ENCODE peak calls at places on chromosome 5, in ten cellular contexts. I, P, R, J, B, D, U, W, G and K are unnamed samples. For H3K9me3 and H3K4me1, the result is how much of the 10 kb centered on the place peaks cover.

GRCh38 chr5:149240354-149240998 is 31.2 kb upstream of the AFAP1L1 start:
- DNase-seq in I (no peak), P (peak), R (peak), J (no peak), B (no peak), D (no peak), U (no peak), W (no peak), G (no peak), K (no peak)

GRCh38 chr5:134018154-134018985 is 13.6 kb upstream of the VDAC1 start:
- DNase-seq in I (no peak), P (peak), R (peak), J (peak), B (no peak), D (peak), U (peak), W (no peak), G (peak), K (no peak)

GRCh38 chr5:21154526-21154925 is 1166.5 kb upstream of the CDH18 start:
- DNase-seq in I (no peak), P (no peak), R (no peak), J (no peak), B (no peak), D (no peak), U (no peak), W (peak), G (no peak), K (no peak)

GRCh38 chr5:53545744-53546143 is 14.7 kb upstream of the NDUFS4 start:
- DNase-seq in I (peak), P (no peak), R (no peak), J (no peak), B (no peak), D (no peak), U (no peak), W (no peak), G (no peak), K (no peak)

GRCh38 chr5:123099514-123100151 is 10.6 kb downstream of the PRDM6 start:
- DNase-seq in I (peak), P (no peak), R (no peak), J (no peak), B (no peak), D (no peak), U (no peak), W (no peak), G (peak), K (no peak)

GRCh38 chr5:37005946-37006540 is 129.5 kb downstream of the NIPBL start:
- DNase-seq in I (no peak), P (no peak), R (no peak), J (peak), B (no peak), D (no peak), U (no peak), W (peak), G (no peak), K (peak)

GRCh38 chr5:59500014-59500413 is 393.5 kb downstream of the PDE4D start:
- DNase-seq in I (no peak), P (no peak), R (no peak), J (no peak), B (no peak), D (no peak), U (no peak), W (peak), G (no peak), K (no peak)

GRCh38 chr5:138760448-138761110 is 7.4 kb downstream of the CTNNA1 start:
- DNase-seq in I (no peak), P (no peak), R (no peak), J (no peak), B (no peak), D (no peak), U (no peak), W (no peak), G (no peak), K (no peak)

GRCh38 chr5:134555223-134555790 is 29.8 kb downstream of the JADE2 start:
- DNase-seq in I (no peak), P (no peak), R (no peak), J (no peak), B (no peak), D (no peak), U (no peak), W (no peak), G (no peak), K (no peak)

GRCh38 chr5:93461751-93462150 is 119.3 kb downstream of the NR2F1-AS1 start:
- DNase-seq in I (no peak), P (no peak), R (no peak), J (no peak), B (no peak), D (no peak), U (no peak), W (peak), G (no peak), K (no peak)

GRCh38 chr5:127988149-127988755 is 95.3 kb upstream of the SLC12A2 start:
- DNase-seq in I (no peak), P (no peak), R (no peak), J (peak), B (no peak), D (peak), U (no peak), W (peak), G (no peak), K (peak)

GRCh38 chr5:71576241-71576640 is 10.9 kb upstream of the MCCC2 start:
- DNase-seq in I (no peak), P (no peak), R (no peak), J (no peak), B (no peak), D (no peak), U (no peak), W (no peak), G (no peak), K (no peak)

GRCh38 chr5:179832039-179832745 is 11.5 kb downstream of the SQSTM1 start:
- DNase-seq in I (no peak), P (no peak), R (no peak), J (no peak), B (no peak), D (no peak), U (no peak), W (no peak), G (no peak), K (no peak)

GRCh38 chr5:113221294-113222176 is 213.3 kb downstream of the TSSK1B start:
- DNase-seq in I (no peak), P (no peak), R (no peak), J (peak), B (no peak), D (no peak), U (no peak), W (no peak), G (no peak), K (no peak)

GRCh38 chr5:424259-425110 is 18.5 kb upstream of the EXOC3 start:
- DNase-seq in I (no peak), P (no peak), R (no peak), J (no peak), B (no peak), D (no peak), U (no peak), W (no peak), G (peak), K (no peak)

GRCh38 chr5:115313052-115313451 is 16.6 kb upstream of the CCDC112 start:
- DNase-seq in I (no peak), P (no peak), R (no peak), J (no peak), B (no peak), D (no peak), U (no peak), W (no peak), G (no peak), K (no peak)

GRCh38 chr5:106092455-106092854 is 1578.3 kb downstream of the EFNA5 start:
- DNase-seq in I (no peak), P (no peak), R (no peak), J (no peak), B (no peak), D (no peak), U (no peak), W (no peak), G (no peak), K (no peak)

GRCh38 chr5:102911973-102912372 is 156.9 kb downstream of the PAM start:
- DNase-seq in I (no peak), P (no peak), R (no peak), J (peak), B (no peak), D (no peak), U (no peak), W (peak), G (no peak), K (peak)

GRCh38 chr5:111070272-111071134 is 1.0 kb upstream of the TSLP start:
- DNase-seq in I (peak), P (no peak), R (peak), J (peak), B (no peak), D (no peak), U (peak), W (no peak), G (peak), K (no peak)

GRCh38 chr5:95620870-95621838 is 1.3 kb downstream of the GPR150 start:
- DNase-seq in I (peak), P (peak), R (peak), J (peak), B (no peak), D (no peak), U (peak), W (no peak), G (peak), K (no peak)

GRCh38 chr5:133611357-133612020 is 852 bp downstream of the FSTL4 start:
- DNase-seq in I (peak), P (no peak), R (no peak), J (no peak), B (no peak), D (no peak), U (no peak), W (no peak), G (no peak), K (no peak)

GRCh38 chr5:169651526-169651925 is 14.5 kb downstream of the DOCK2 start:
- DNase-seq in I (no peak), P (no peak), R (no peak), J (peak), B (no peak), D (no peak), U (no peak), W (peak), G (no peak), K (no peak)

GRCh38 chr5:181159286-181160143 is 12.1 kb downstream of the OR2V2 start:
- DNase-seq in I (peak), P (peak), R (peak), J (peak), B (peak), D (peak), U (peak), W (peak), G (peak), K (peak)

GRCh38 chr5:151737421-151737820 is 21.0 kb downstream of the ATOX1 start:
- DNase-seq in I (no peak), P (no peak), R (no peak), J (peak), B (no peak), D (no peak), U (no peak), W (no peak), G (no peak), K (no peak)

GRCh38 chr5:134738963-134739661 is 764 bp downstream of the CAMLG start:
- DNase-seq in I (peak), P (peak), R (no peak), J (peak), B (peak), D (no peak), U (peak), W (peak), G (no peak), K (peak)

GRCh38 chr5:42621662-42622061 is 135.0 kb upstream of the CCDC152 start:
- DNase-seq in I (no peak), P (no peak), R (no peak), J (no peak), B (no peak), D (no peak), U (no peak), W (peak), G (no peak), K (no peak)

GRCh38 chr5:73496984-73497457 is 1.2 kb upstream of the BTF3 start:
- DNase-seq in I (peak), P (no peak), R (no peak), J (peak), B (no peak), D (no peak), U (no peak), W (peak), G (no peak), K (peak)

GRCh38 chr5:141393267-141393666 is 834 bp downstream of the PCDHGA8 start:
- DNase-seq in I (no peak), P (no peak), R (no peak), J (no peak), B (no peak), D (no peak), U (no peak), W (no peak), G (no peak), K (no peak)
- H3K9me3 ChIP-seq in I (half or more), P (under half), R (under half), J (under half), B (under half), D (under half), U (under half), W (under half), G (under half), K (under half)

GRCh38 chr5:5239191-5239590 is 99.1 kb downstream of the ADAMTS16 start:
- DNase-seq in I (no peak), P (no peak), R (no peak), J (no peak), B (no peak), D (no peak), U (no peak), W (no peak), G (no peak), K (no peak)
- H3K4me1 ChIP-seq in I (under half), P (under half), R (under half), J (under half), B (under half), D (under half), U (under half), W (under half), G (under half), K (under half)

GRCh38 chr5:64514620-64515019 is 8.8 kb downstream of the RGS7BP start:
- DNase-seq in I (no peak), P (no peak), R (no peak), J (no peak), B (no peak), D (no peak), U (no peak), W (no peak), G (no peak), K (peak)

GRCh38 chr5:64518784-64519183 is 13.0 kb downstream of the RGS7BP start:
- DNase-seq in I (no peak), P (no peak), R (no peak), J (no peak), B (no peak), D (no peak), U (no peak), W (no peak), G (no peak), K (no peak)

GRCh38 chr5:64513492-64513891 is 7.7 kb downstream of the RGS7BP start:
- DNase-seq in I (no peak), P (no peak), R (no peak), J (peak), B (no peak), D (no peak), U (no peak), W (no peak), G (no peak), K (no peak)

GRCh38 chr5:64516216-64516615 is 10.4 kb downstream of the RGS7BP start:
- DNase-seq in I (no peak), P (no peak), R (no peak), J (no peak), B (no peak), D (no peak), U (no peak), W (no peak), G (no peak), K (peak)
- H3K9me3 ChIP-seq in I (under half), P (under half), R (under half), J (under half), B (under half), D (under half), U (under half), W (under half), G (under half), K (under half)

DNA sequence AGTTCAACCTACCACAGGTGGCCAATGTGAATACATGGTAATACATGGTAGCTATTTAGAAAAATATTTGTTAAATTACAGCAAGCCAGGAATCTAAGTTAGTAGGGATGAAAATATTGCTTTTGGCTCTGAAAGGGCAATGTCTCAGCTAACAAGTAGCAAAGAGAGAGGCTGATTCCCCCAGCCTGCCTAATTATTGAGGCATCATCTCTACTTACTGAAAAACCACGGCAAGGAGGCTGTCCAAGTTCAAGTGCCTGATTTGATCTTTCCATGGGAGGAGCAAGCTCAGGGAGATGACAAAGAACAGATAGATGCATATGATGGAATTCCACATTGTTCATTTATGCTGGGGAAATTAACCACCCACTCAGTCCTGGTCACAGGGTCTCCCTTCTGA is 28.7 kb upstream of the UBTD2 start:
- DNase-seq in I (no peak), P (no peak), R (no peak), J (no peak), B (no peak), D (no peak), U (no peak), W (no peak), G (no peak), K (no peak)
- H3K4me1 ChIP-seq in I (under half), P (under half), R (under half), J (under half), B (under half), D (under half), U (under half), W (under half), G (under half), K (under half)

DNA sequence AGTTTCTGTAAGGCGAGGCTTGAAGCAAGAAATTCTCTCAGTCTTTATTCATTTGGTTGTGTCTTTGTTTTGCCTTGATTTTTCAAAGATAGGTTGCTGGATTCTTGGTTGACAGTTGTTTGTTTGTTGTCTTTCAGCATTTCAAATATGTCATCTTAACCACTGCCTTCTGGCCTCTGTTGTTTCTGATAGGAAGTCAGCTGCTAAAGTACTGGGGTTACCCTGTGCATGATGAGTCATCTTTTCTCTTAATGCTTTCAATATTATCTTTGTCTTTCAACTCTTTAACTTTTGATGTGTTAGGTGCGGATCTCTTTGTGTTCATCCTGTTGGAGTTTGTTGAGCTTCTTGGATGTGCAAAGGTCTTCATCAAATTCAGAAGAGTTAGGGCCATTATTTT is 1571.3 kb downstream of the MAT2B start:
- DNase-seq in I (no peak), P (no peak), R (no peak), J (no peak), B (no peak), D (no peak), U (no peak), W (no peak), G (no peak), K (no peak)
- H3K9me3 ChIP-seq in I (under half), P (under half), R (under half), J (under half), B (under half), D (under half), U (under half), W (under half), G (under half), K (under half)